ENCODE peak calls at places on chromosomes 1 and 21, in four cellular contexts. W is cardiac muscle cell, U is A549, Z is lower lobe of right lung. J is an unnamed sample.

GRCh38 chr21:31930001-31930400 is 57.2 kb downstream of the HUNK start:
- DNase-seq in U (no peak), W (no peak), Z (no peak), J (no peak)

GRCh38 chr21:34968414-34969333 is 80.4 kb downstream of the RUNX1 start:
- DNase-seq in U (no peak), Z (no peak), W (no peak), J (no peak)

GRCh38 chr1:29690156-29690555 is 453.8 kb downstream of the PTPRU start:
- DNase-seq in U (no peak), W (no peak), Z (no peak), J (no peak)

GRCh38 chr1:20037877-20038276 is 32.1 kb upstream of the PLA2G5 start:
- DNase-seq in U (no peak), Z (no peak), W (no peak), J (no peak)

GRCh38 chr1:35129080-35129479 is 49.9 kb downstream of the ZMYM1 start:
- DNase-seq in W (no peak), Z (no peak), U (no peak), J (no peak)

GRCh38 chr1:40575336-40575735 is 43.9 kb downstream of the ZNF684 start:
- DNase-seq in W (no peak), U (no peak), Z (no peak), J (no peak)

GRCh38 chr1:106957795-106958194 is 98.7 kb upstream of the PRMT6 start:
- DNase-seq in U (no peak), W (no peak), Z (no peak), J (no peak)

GRCh38 chr1:24021403-24022266 is 41.5 kb upstream of the SRSF10 start:
- DNase-seq in U (no peak), W (no peak), Z (no peak), J (no peak)

GRCh38 chr1:44791364-44791801 is 3.4 kb upstream of the BEST4 start:
- DNase-seq in U (no peak), W (no peak), Z (no peak), J (no peak)

GRCh38 chr1:108897865-108898720 is 21.3 kb downstream of the GPSM2 start:
- DNase-seq in U (peak; percentile 55), Z (no peak), W (peak; percentile 67), J (no peak)

GRCh38 chr21:42654179-42654912 is 925 bp downstream of the PDE9A start:
- DNase-seq in U (peak; percentile 26), W (peak; percentile 49), Z (peak; percentile 49), J (no peak)

GRCh38 chr1:156342556-156342955 is 4.2 kb downstream of the TSACC start:
- DNase-seq in W (no peak), U (no peak), Z (no peak), J (no peak)

GRCh38 chr1:22562584-22563551 is at the start of gene EPHA8:
- DNase-seq in Z (no peak), W (peak; percentile 33), U (no peak), J (no peak)

GRCh38 chr1:61157420-61157987 is 75.1 kb downstream of the NFIA start:
- DNase-seq in W (peak; percentile 52), Z (no peak), U (no peak), J (peak; percentile 66)

GRCh38 chr1:193229136-193229535 is 42.7 kb upstream of the B3GALT2 start:
- DNase-seq in Z (no peak), U (peak; percentile 6), W (no peak), J (no peak)

GRCh38 chr1:162757476-162757875 is 33.0 kb upstream of the HSD17B7 start:
- DNase-seq in U (no peak), Z (no peak), W (no peak), J (no peak)

GRCh38 chr1:201681375-201681774 is 142.4 kb downstream of the NAV1 start:
- DNase-seq in W (no peak), U (no peak), Z (no peak), J (no peak)

GRCh38 chr21:34911360-34911759 is 137.7 kb downstream of the RUNX1 start:
- DNase-seq in Z (peak; percentile 61), W (no peak), U (no peak), J (no peak)

GRCh38 chr1:104733866-104734265 is 984.2 kb downstream of the AMY1C start:
- DNase-seq in W (no peak), U (no peak), Z (no peak), J (no peak)

GRCh38 chr1:7525664-7526063 is 245.4 kb upstream of the VAMP3 start:
- DNase-seq in Z (peak; percentile 18), U (no peak), W (no peak), J (no peak)

GRCh38 chr1:11940260-11940921 is 5.9 kb downstream of the PLOD1 start:
- DNase-seq in W (no peak), Z (no peak), U (no peak), J (no peak)

GRCh38 chr1:16727190-16728111 is 12.9 kb upstream of the RNU1-4 start:
- DNase-seq in W (no peak), Z (no peak), U (peak; percentile 70), J (no peak)

GRCh38 chr21:29299906-29300546 is 1.3 kb downstream of the BACH1 start:
- DNase-seq in Z (peak; percentile 79), W (peak; percentile 70), U (peak; percentile 53), J (peak; percentile 92)

GRCh38 chr1:30919025-30919881 is 10.7 kb upstream of the SDC3 start:
- DNase-seq in Z (no peak), W (peak; percentile 26), U (no peak), J (no peak)

GRCh38 chr1:244077473-244078220 is 26.6 kb downstream of the ZBTB18 start:
- DNase-seq in U (no peak), W (no peak), Z (no peak), J (no peak)

GRCh38 chr1:25891606-25892005 is 14.6 kb downstream of the STMN1 start:
- DNase-seq in U (no peak), W (no peak), Z (no peak), J (no peak)

GRCh38 chr1:95230768-95231191 is 3.2 kb upstream of the RWDD3 start:
- DNase-seq in U (no peak), W (no peak), Z (no peak), J (no peak)

GRCh38 chr21:26748066-26748465 is 97.1 kb downstream of the ADAMTS1 start:
- DNase-seq in W (no peak), U (no peak), Z (no peak), J (no peak)

GRCh38 chr1:39711359-39712340 is 20.4 kb upstream of the HPCAL4 start:
- DNase-seq in W (no peak), Z (no peak), U (no peak), J (no peak)

GRCh38 chr1:205229399-205229861 is 1.7 kb downstream of the TMCC2 start:
- DNase-seq in U (peak; percentile 76), Z (no peak), W (peak; percentile 59), J (peak; percentile 28)

GRCh38 chr1:109750920-109751319 is 10.1 kb upstream of the GSTM3 start:
- DNase-seq in U (no peak), W (no peak), Z (no peak), J (no peak)

GRCh38 chr1:182484067-182484466 is 34.1 kb downstream of the RGSL1 start:
- DNase-seq in Z (no peak), U (no peak), W (no peak), J (no peak)

GRCh38 chr1:182488803-182489202 is 38.9 kb downstream of the RGSL1 start:
- DNase-seq in Z (no peak), W (no peak), U (no peak), J (no peak)

GRCh38 chr1:182485861-182486260 is 35.9 kb downstream of the RGSL1 start:
- DNase-seq in U (no peak), W (no peak), Z (no peak), J (no peak)

GRCh38 chr1:182484531-182485257 is 34.7 kb downstream of the RGSL1 start:
- DNase-seq in U (peak; percentile 11), W (no peak), Z (no peak), J (no peak)
- TF ChIP-seq CTCF in U (no peak), W (no peak), Z (peak; percentile 38), J (no peak)

DNA sequence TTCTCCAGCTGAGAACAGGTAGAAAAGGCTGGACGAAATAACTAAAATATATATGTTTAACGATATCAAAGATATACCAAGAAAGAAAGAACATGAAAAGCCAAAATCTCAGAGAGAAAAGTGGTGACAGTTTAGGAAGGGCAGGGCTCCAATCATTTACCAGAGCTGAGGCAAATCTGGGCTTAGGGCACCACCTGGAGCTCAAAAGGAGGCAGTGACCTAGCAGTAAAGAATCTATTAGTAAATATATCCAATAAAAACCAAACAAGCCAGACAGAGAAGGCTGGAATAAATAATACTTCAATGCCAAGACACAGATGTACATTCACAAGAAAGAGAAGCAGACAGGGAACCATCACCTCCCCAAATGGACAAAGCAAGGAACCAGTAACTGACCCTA is 43.5 kb downstream of the CHIA start:
- DNase-seq in Z (no peak), W (peak; percentile 58), U (peak; percentile 20), J (peak; percentile 8)
- TF ChIP-seq CTCF in Z (peak; percentile 65), W (peak; percentile 71), U (peak; percentile 23), J (peak; percentile 69)

GRCh38 chr1:171716620-171717019 is 25.2 kb downstream of the VAMP4 start:
- DNase-seq in Z (no peak), W (no peak), U (no peak), J (no peak)

GRCh38 chr1:171718216-171718615 is 23.6 kb downstream of the VAMP4 start:
- DNase-seq in U (no peak), W (no peak), Z (no peak), J (no peak)

GRCh38 chr1:171717080-171717479 is 24.8 kb downstream of the VAMP4 start:
- DNase-seq in W (no peak), U (no peak), Z (no peak), J (no peak)

GRCh38 chr1:171718848-171719247 is 23.0 kb downstream of the VAMP4 start:
- DNase-seq in W (no peak), Z (no peak), U (no peak), J (no peak)

DNA sequence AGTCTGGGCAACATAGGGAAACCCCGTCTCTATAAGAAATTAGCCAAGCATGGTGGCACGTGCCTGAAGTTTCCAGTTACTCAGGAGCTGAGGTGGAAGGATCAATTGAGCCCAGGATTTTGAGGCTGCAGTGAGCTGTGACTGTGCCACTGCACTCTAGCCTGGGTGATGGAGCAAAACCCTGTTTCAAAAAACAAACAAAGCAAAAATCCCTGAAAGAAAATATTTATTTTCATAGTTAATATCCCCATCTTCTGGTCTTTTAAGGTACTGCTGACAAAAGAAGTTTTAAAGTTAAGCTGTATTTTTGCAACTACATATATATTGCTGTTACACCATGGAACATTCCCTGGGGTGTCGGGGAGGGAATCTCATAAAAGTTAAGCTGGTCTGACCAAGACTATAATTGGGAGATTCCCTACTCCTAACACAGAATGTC is 26.0 kb downstream of the VAMP4 start:
- DNase-seq in Z (no peak), U (peak; percentile 7), W (peak; percentile 1), J (no peak)
- TF ChIP-seq CTCF in Z (peak; percentile 44), U (peak; percentile 63), W (peak; percentile 52), J (peak; percentile 50)

GRCh38 chr1:32623775-32624174 is 26.6 kb downstream of the ZBTB8OS start:
- DNase-seq in W (no peak), Z (no peak), U (no peak), J (no peak)
- TF ChIP-seq CTCF in W (no peak), Z (no peak), U (no peak), J (no peak)

GRCh38 chr1:154749078-154749760 is 120.9 kb downstream of the KCNN3 start:
- DNase-seq in U (peak; percentile 67), Z (no peak), W (no peak), J (no peak)
- TF ChIP-seq CTCF in U (peak; percentile 50), Z (no peak), W (peak; percentile 45), J (peak; percentile 18)

GRCh38 chr1:50779811-50780210 is 180.3 kb downstream of the FAF1 start:
- DNase-seq in W (no peak), U (no peak), Z (no peak), J (no peak)

GRCh38 chr1:50780797-50781196 is 179.3 kb downstream of the FAF1 start:
- DNase-seq in W (no peak), U (no peak), Z (no peak), J (no peak)

GRCh38 chr1:50775740-50776139 is 184.3 kb downstream of the FAF1 start:
- DNase-seq in W (no peak), U (no peak), Z (no peak), J (no peak)

GRCh38 chr1:50774759-50775351 is 185.2 kb downstream of the FAF1 start:
- DNase-seq in Z (no peak), U (peak; percentile 57), W (peak; percentile 71), J (peak; percentile 20)
- TF ChIP-seq CTCF in Z (peak; percentile 81), U (peak; percentile 77), W (peak; percentile 67), J (peak; percentile 63)

J was measured in AG09319.